ENCODE peak calls at places on chromosomes 13 and 19, in nine cellular contexts. One of them, this sample, is unnamed.

GRCh38 chr19:18967358-18968146 is 26.5 kb upstream of the HOMER3 start:
- DNase-seq in epithelial cell of esophagus: peak; percentile 90
- DNase-seq in BJ: no peak
- DNase-seq in choroid plexus epithelial cell: peak; percentile 79
- DNase-seq in mucosa of descending colon: peak; percentile 36
- DNase-seq in CD4-positive, alpha-beta T cell: no peak
- DNase-seq in breast epithelium: peak; percentile 88
- DNase-seq in IMR-90: peak; percentile 32
- DNase-seq in right lobe of liver: peak; percentile 77
- DNase-seq in this sample: no peak

GRCh38 chr13:62234780-62235530 is 819.3 kb upstream of the PCDH20 start:
- DNase-seq in CD4-positive, alpha-beta T cell: no peak
- DNase-seq in breast epithelium: no peak
- DNase-seq in mucosa of descending colon: no peak
- DNase-seq in choroid plexus epithelial cell: no peak
- DNase-seq in IMR-90: no peak
- DNase-seq in epithelial cell of esophagus: no peak
- DNase-seq in right lobe of liver: no peak
- DNase-seq in BJ: no peak
- DNase-seq in this sample: no peak

GRCh38 chr13:23510544-23510916 is 59.7 kb upstream of the TNFRSF19 start:
- DNase-seq in epithelial cell of esophagus: peak; percentile 69
- DNase-seq in choroid plexus epithelial cell: peak; percentile 66
- DNase-seq in IMR-90: no peak
- DNase-seq in CD4-positive, alpha-beta T cell: no peak
- DNase-seq in breast epithelium: no peak
- DNase-seq in right lobe of liver: no peak
- DNase-seq in BJ: peak; percentile 39
- DNase-seq in mucosa of descending colon: no peak
- DNase-seq in this sample: no peak

GRCh38 chr13:44218501-44219240 is 155.0 kb upstream of the SERP2 start:
- DNase-seq in IMR-90: no peak
- DNase-seq in right lobe of liver: peak; percentile 74
- DNase-seq in mucosa of descending colon: peak; percentile 59
- DNase-seq in epithelial cell of esophagus: peak; percentile 85
- DNase-seq in choroid plexus epithelial cell: peak; percentile 57
- DNase-seq in BJ: no peak
- DNase-seq in CD4-positive, alpha-beta T cell: no peak
- DNase-seq in breast epithelium: peak; percentile 57
- DNase-seq in this sample: no peak

GRCh38 chr13:28837111-28837510 is 17.0 kb downstream of the MTUS2 start:
- DNase-seq in choroid plexus epithelial cell: no peak
- DNase-seq in CD4-positive, alpha-beta T cell: no peak
- DNase-seq in breast epithelium: no peak
- DNase-seq in right lobe of liver: no peak
- DNase-seq in mucosa of descending colon: no peak
- DNase-seq in BJ: no peak
- DNase-seq in IMR-90: no peak
- DNase-seq in epithelial cell of esophagus: no peak
- DNase-seq in this sample: no peak

GRCh38 chr19:49148784-49149651 is 6.2 kb downstream of the HRC start:
- DNase-seq in BJ: peak; percentile 45
- DNase-seq in IMR-90: peak; percentile 86
- DNase-seq in choroid plexus epithelial cell: peak; percentile 96
- DNase-seq in epithelial cell of esophagus: peak; percentile 97
- DNase-seq in breast epithelium: peak; percentile 98
- DNase-seq in right lobe of liver: peak; percentile 99
- DNase-seq in CD4-positive, alpha-beta T cell: peak; percentile 75
- DNase-seq in mucosa of descending colon: peak; percentile 100
- DNase-seq in this sample: peak; percentile 99

GRCh38 chr19:50607874-50608785 is 31.6 kb downstream of the SYT3 start:
- DNase-seq in epithelial cell of esophagus: peak; percentile 10
- DNase-seq in mucosa of descending colon: peak; percentile 46
- DNase-seq in breast epithelium: peak; percentile 60
- DNase-seq in IMR-90: peak; percentile 67
- DNase-seq in CD4-positive, alpha-beta T cell: peak; percentile 66
- DNase-seq in choroid plexus epithelial cell: peak; percentile 36
- DNase-seq in right lobe of liver: peak; percentile 35
- DNase-seq in BJ: no peak
- DNase-seq in this sample: peak; percentile 91

GRCh38 chr13:60431108-60431700 is 34.2 kb downstream of the TDRD3 start:
- DNase-seq in epithelial cell of esophagus: peak; percentile 65
- DNase-seq in breast epithelium: no peak
- DNase-seq in BJ: peak; percentile 19
- DNase-seq in right lobe of liver: no peak
- DNase-seq in CD4-positive, alpha-beta T cell: no peak
- DNase-seq in IMR-90: peak; percentile 72
- DNase-seq in mucosa of descending colon: peak; percentile 41
- DNase-seq in choroid plexus epithelial cell: peak; percentile 85
- DNase-seq in this sample: no peak

GRCh38 chr13:77571956-77572355 is 36.5 kb downstream of the SCEL start:
- DNase-seq in choroid plexus epithelial cell: no peak
- DNase-seq in IMR-90: no peak
- DNase-seq in breast epithelium: no peak
- DNase-seq in BJ: no peak
- DNase-seq in right lobe of liver: no peak
- DNase-seq in mucosa of descending colon: no peak
- DNase-seq in epithelial cell of esophagus: no peak
- DNase-seq in CD4-positive, alpha-beta T cell: no peak
- DNase-seq in this sample: no peak

GRCh38 chr19:29837448-29837961 is 25.7 kb downstream of the CCNE1 start:
- DNase-seq in mucosa of descending colon: no peak
- DNase-seq in epithelial cell of esophagus: no peak
- DNase-seq in CD4-positive, alpha-beta T cell: no peak
- DNase-seq in choroid plexus epithelial cell: no peak
- DNase-seq in right lobe of liver: no peak
- DNase-seq in IMR-90: no peak
- DNase-seq in BJ: no peak
- DNase-seq in breast epithelium: no peak
- DNase-seq in this sample: no peak

GRCh38 chr19:18846862-18847515 is 15.2 kb downstream of the UPF1 start:
- DNase-seq in choroid plexus epithelial cell: peak; percentile 85
- DNase-seq in mucosa of descending colon: peak; percentile 87
- DNase-seq in BJ: no peak
- DNase-seq in epithelial cell of esophagus: peak; percentile 72
- DNase-seq in IMR-90: peak; percentile 69
- DNase-seq in right lobe of liver: peak; percentile 81
- DNase-seq in CD4-positive, alpha-beta T cell: peak; percentile 73
- DNase-seq in breast epithelium: peak; percentile 55
- DNase-seq in this sample: peak; percentile 79

GRCh38 chr19:2302319-2303208 is 5.4 kb downstream of the LINGO3 start:
- DNase-seq in mucosa of descending colon: no peak
- DNase-seq in CD4-positive, alpha-beta T cell: no peak
- DNase-seq in BJ: no peak
- DNase-seq in epithelial cell of esophagus: no peak
- DNase-seq in choroid plexus epithelial cell: peak; percentile 64
- DNase-seq in IMR-90: peak; percentile 65
- DNase-seq in right lobe of liver: peak; percentile 51
- DNase-seq in breast epithelium: no peak
- DNase-seq in this sample: peak; percentile 74

GRCh38 chr13:42752731-42753130 is 28.7 kb upstream of the FAM216B start:
- DNase-seq in CD4-positive, alpha-beta T cell: no peak
- DNase-seq in right lobe of liver: no peak
- DNase-seq in breast epithelium: no peak
- DNase-seq in mucosa of descending colon: no peak
- DNase-seq in BJ: no peak
- DNase-seq in epithelial cell of esophagus: no peak
- DNase-seq in choroid plexus epithelial cell: peak; percentile 36
- DNase-seq in IMR-90: peak; percentile 38
- DNase-seq in this sample: no peak

GRCh38 chr13:29878101-29878500 is 27.7 kb upstream of the UBL3 start:
- DNase-seq in mucosa of descending colon: no peak
- DNase-seq in breast epithelium: no peak
- DNase-seq in CD4-positive, alpha-beta T cell: no peak
- DNase-seq in choroid plexus epithelial cell: peak; percentile 32
- DNase-seq in epithelial cell of esophagus: no peak
- DNase-seq in IMR-90: peak; percentile 14
- DNase-seq in right lobe of liver: no peak
- DNase-seq in BJ: no peak
- DNase-seq in this sample: no peak

DNA sequence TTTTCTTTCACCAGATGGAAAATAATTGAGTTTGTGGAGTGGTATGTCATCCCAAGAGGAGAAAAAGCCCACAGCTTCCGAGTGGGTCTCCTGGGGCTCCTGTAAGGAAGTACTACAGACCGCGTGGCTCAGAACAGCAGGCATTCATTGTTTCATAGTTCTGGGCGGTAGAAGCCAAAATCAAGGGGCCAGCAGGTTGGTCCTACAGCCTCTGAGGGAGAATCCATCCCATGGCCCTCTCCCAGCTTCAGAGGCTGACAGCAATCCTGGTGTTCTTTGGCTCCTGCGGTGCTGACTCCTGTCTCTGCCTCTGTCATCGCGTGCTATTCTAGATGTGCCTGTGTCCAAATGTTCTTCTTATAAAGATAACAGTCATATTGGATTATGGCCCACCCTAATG is 362.6 kb downstream of the FGF14 start:
- DNase-seq in CD4-positive, alpha-beta T cell: no peak
- DNase-seq in mucosa of descending colon: no peak
- DNase-seq in BJ: no peak
- DNase-seq in epithelial cell of esophagus: no peak
- DNase-seq in right lobe of liver: no peak
- DNase-seq in choroid plexus epithelial cell: no peak
- DNase-seq in IMR-90: no peak
- DNase-seq in breast epithelium: no peak
- DNase-seq in this sample: no peak
- TF ChIP-seq CTCF in CD4-positive, alpha-beta T cell: no peak
- TF ChIP-seq CTCF in mucosa of descending colon: no peak
- TF ChIP-seq CTCF in BJ: no peak
- TF ChIP-seq CTCF in epithelial cell of esophagus: no peak
- TF ChIP-seq CTCF in right lobe of liver: no peak
- TF ChIP-seq CTCF in choroid plexus epithelial cell: no peak
- TF ChIP-seq CTCF in IMR-90: no peak
- TF ChIP-seq CTCF in breast epithelium: no peak
- TF ChIP-seq CTCF in this sample: no peak

GRCh38 chr13:26132756-26133155 is 80.9 kb upstream of the SHISA2 start:
- DNase-seq in mucosa of descending colon: no peak
- DNase-seq in epithelial cell of esophagus: no peak
- DNase-seq in right lobe of liver: no peak
- DNase-seq in IMR-90: peak; percentile 13
- DNase-seq in breast epithelium: no peak
- DNase-seq in CD4-positive, alpha-beta T cell: no peak
- DNase-seq in choroid plexus epithelial cell: peak; percentile 43
- DNase-seq in BJ: no peak
- DNase-seq in this sample: no peak
- TF ChIP-seq CTCF in mucosa of descending colon: no peak
- TF ChIP-seq CTCF in epithelial cell of esophagus: no peak
- TF ChIP-seq CTCF in right lobe of liver: peak; percentile 13
- TF ChIP-seq CTCF in IMR-90: peak; percentile 32
- TF ChIP-seq CTCF in breast epithelium: no peak
- TF ChIP-seq CTCF in CD4-positive, alpha-beta T cell: no peak
- TF ChIP-seq CTCF in choroid plexus epithelial cell: peak; percentile 51
- TF ChIP-seq CTCF in BJ: peak; percentile 25
- TF ChIP-seq CTCF in this sample: no peak

GRCh38 chr19:20565321-20566018 is at the start of gene ZNF737:
- DNase-seq in CD4-positive, alpha-beta T cell: peak; percentile 88
- DNase-seq in BJ: peak; percentile 64
- DNase-seq in choroid plexus epithelial cell: peak; percentile 97
- DNase-seq in right lobe of liver: peak; percentile 92
- DNase-seq in epithelial cell of esophagus: peak; percentile 96
- DNase-seq in breast epithelium: peak; percentile 96
- DNase-seq in IMR-90: peak; percentile 91
- DNase-seq in mucosa of descending colon: peak; percentile 98
- DNase-seq in this sample: peak; percentile 92
- TF ChIP-seq CTCF in CD4-positive, alpha-beta T cell: peak; percentile 30
- TF ChIP-seq CTCF in BJ: peak; percentile 56
- TF ChIP-seq CTCF in choroid plexus epithelial cell: peak; percentile 52
- TF ChIP-seq CTCF in right lobe of liver: peak; percentile 31
- TF ChIP-seq CTCF in epithelial cell of esophagus: peak; percentile 33
- TF ChIP-seq CTCF in breast epithelium: peak; percentile 44
- TF ChIP-seq CTCF in IMR-90: peak; percentile 9
- TF ChIP-seq CTCF in mucosa of descending colon: no peak
- TF ChIP-seq CTCF in this sample: peak; percentile 62

GRCh38 chr13:52399708-52400107 is 6.3 kb downstream of the THSD1 start:
- DNase-seq in breast epithelium: no peak
- DNase-seq in IMR-90: peak; percentile 41
- DNase-seq in mucosa of descending colon: no peak
- DNase-seq in right lobe of liver: no peak
- DNase-seq in BJ: no peak
- DNase-seq in CD4-positive, alpha-beta T cell: no peak
- DNase-seq in epithelial cell of esophagus: peak; percentile 48
- DNase-seq in choroid plexus epithelial cell: peak; percentile 59
- DNase-seq in this sample: no peak
- TF ChIP-seq CTCF in breast epithelium: no peak
- TF ChIP-seq CTCF in IMR-90: peak; percentile 38
- TF ChIP-seq CTCF in mucosa of descending colon: no peak
- TF ChIP-seq CTCF in right lobe of liver: peak; percentile 11
- TF ChIP-seq CTCF in BJ: peak; percentile 7
- TF ChIP-seq CTCF in CD4-positive, alpha-beta T cell: no peak
- TF ChIP-seq CTCF in epithelial cell of esophagus: peak; percentile 34
- TF ChIP-seq CTCF in choroid plexus epithelial cell: peak; percentile 50
- TF ChIP-seq CTCF in this sample: no peak

GRCh38 chr13:97269603-97270002 is 47.5 kb downstream of the MBNL2 start:
- DNase-seq in IMR-90: no peak
- DNase-seq in BJ: no peak
- DNase-seq in CD4-positive, alpha-beta T cell: no peak
- DNase-seq in choroid plexus epithelial cell: no peak
- DNase-seq in epithelial cell of esophagus: no peak
- DNase-seq in breast epithelium: no peak
- DNase-seq in mucosa of descending colon: no peak
- DNase-seq in right lobe of liver: no peak
- DNase-seq in this sample: no peak

GRCh38 chr13:97266328-97266727 is 44.2 kb downstream of the MBNL2 start:
- DNase-seq in epithelial cell of esophagus: no peak
- DNase-seq in mucosa of descending colon: no peak
- DNase-seq in breast epithelium: no peak
- DNase-seq in choroid plexus epithelial cell: no peak
- DNase-seq in BJ: no peak
- DNase-seq in right lobe of liver: no peak
- DNase-seq in IMR-90: no peak
- DNase-seq in CD4-positive, alpha-beta T cell: no peak
- DNase-seq in this sample: no peak

GRCh38 chr13:97267418-97268059 is 45.4 kb downstream of the MBNL2 start:
- DNase-seq in epithelial cell of esophagus: no peak
- DNase-seq in breast epithelium: peak; percentile 48
- DNase-seq in IMR-90: no peak
- DNase-seq in CD4-positive, alpha-beta T cell: no peak
- DNase-seq in BJ: no peak
- DNase-seq in choroid plexus epithelial cell: no peak
- DNase-seq in right lobe of liver: no peak
- DNase-seq in mucosa of descending colon: no peak
- DNase-seq in this sample: no peak

GRCh38 chr13:97266734-97267417 is 44.7 kb downstream of the MBNL2 start:
- DNase-seq in BJ: no peak
- DNase-seq in choroid plexus epithelial cell: peak; percentile 79
- DNase-seq in CD4-positive, alpha-beta T cell: no peak
- DNase-seq in mucosa of descending colon: no peak
- DNase-seq in breast epithelium: no peak
- DNase-seq in IMR-90: no peak
- DNase-seq in right lobe of liver: no peak
- DNase-seq in epithelial cell of esophagus: no peak
- DNase-seq in this sample: no peak

GRCh38 chr13:97268772-97269171 is 46.6 kb downstream of the MBNL2 start:
- DNase-seq in epithelial cell of esophagus: no peak
- DNase-seq in mucosa of descending colon: no peak
- DNase-seq in BJ: no peak
- DNase-seq in right lobe of liver: no peak
- DNase-seq in IMR-90: no peak
- DNase-seq in CD4-positive, alpha-beta T cell: no peak
- DNase-seq in choroid plexus epithelial cell: no peak
- DNase-seq in breast epithelium: no peak
- DNase-seq in this sample: no peak
- TF ChIP-seq CTCF in epithelial cell of esophagus: no peak
- TF ChIP-seq CTCF in mucosa of descending colon: no peak
- TF ChIP-seq CTCF in BJ: no peak
- TF ChIP-seq CTCF in right lobe of liver: no peak
- TF ChIP-seq CTCF in IMR-90: peak; percentile 16
- TF ChIP-seq CTCF in CD4-positive, alpha-beta T cell: no peak
- TF ChIP-seq CTCF in choroid plexus epithelial cell: peak; percentile 44
- TF ChIP-seq CTCF in breast epithelium: no peak
- TF ChIP-seq CTCF in this sample: no peak

This sample was measured in type B pancreatic cell.